ENCODE peak calls at places on chromosomes 16 and 17, in five cellular contexts. N is fibroblast of villous mesenchyme; B is non-pigmented ciliary epithelial cell; O is activated CD4-positive, alpha-beta T cell treated with anti-CD3 and anti-CD28 coated beads for 48 hours; M is thoracic aorta. T is an unnamed sample.

GRCh38 chr16:80467961-80468360 is 72.8 kb upstream of the DYNLRB2 start:
- DNase-seq in N (no peak), B (no peak), O (no peak), M (no peak), T (no peak)

GRCh38 chr16:50719401-50720337 is 22.2 kb upstream of the CYLD start:
- DNase-seq in N (no peak), B (no peak), O (no peak), M (no peak), T (no peak)

GRCh38 chr17:30299000-30299399 is 7.3 kb upstream of the BLMH start:
- DNase-seq in N (no peak), B (no peak), O (no peak), M (no peak), T (no peak)

GRCh38 chr17:77019955-77020379 is 120.8 kb upstream of the SEC14L1 start:
- DNase-seq in N (no peak), B (no peak), O (no peak), M (no peak), T (peak)

GRCh38 chr17:27644586-27644985 is 13.6 kb downstream of the LGALS9 start:
- DNase-seq in N (no peak), B (no peak), O (no peak), M (no peak), T (no peak)

GRCh38 chr16:54936086-54936978 is 5.7 kb downstream of the IRX5 start:
- DNase-seq in N (peak), B (no peak), O (peak), M (no peak), T (no peak)

GRCh38 chr17:51442112-51442865 is 181.9 kb downstream of the UTP18 start:
- DNase-seq in N (no peak), B (no peak), O (no peak), M (no peak), T (no peak)

GRCh38 chr17:29593546-29594440 is 861 bp downstream of the ANKRD13B start:
- DNase-seq in N (no peak), B (no peak), O (peak), M (no peak), T (no peak)

GRCh38 chr17:27244481-27245223 is 49.3 kb upstream of the WSB1 start:
- DNase-seq in N (peak), B (peak), O (no peak), M (peak), T (no peak)

GRCh38 chr17:57523926-57524634 is 221.0 kb downstream of the CCDC182 start:
- DNase-seq in N (no peak), B (no peak), O (no peak), M (peak), T (no peak)

T was measured in retinal pigment epithelial cell.